ENCODE peak calls at places on chromosomes 5 and 9, in four cellular contexts. P, C, Y and F are unnamed samples.
A peak's percentile ranks its signal among the peaks of the same experiment; 100 is the strongest.

GRCh38 chr5:56802235-56802634 is 13.1 kb upstream of the MAP3K1 start:
- DNase-seq in Y (no peak), P (no peak), C (no peak), F (no peak)

GRCh38 chr9:6096821-6097220 is 81.4 kb upstream of the RANBP6 start:
- DNase-seq in P (no peak), C (peak; percentile 62), Y (no peak), F (no peak)

GRCh38 chr9:137745541-137745991 is 126.8 kb downstream of the EHMT1 start:
- DNase-seq in C (peak; percentile 43), Y (peak; percentile 93), P (peak; percentile 19), F (peak; percentile 82)

GRCh38 chr9:93132946-93133640 is 958 bp downstream of the NINJ1 start:
- DNase-seq in C (no peak), Y (peak; percentile 86), P (no peak), F (peak; percentile 78)

GRCh38 chr5:125225424-125225823 is 479.0 kb upstream of the ZNF608 start:
- DNase-seq in C (no peak), P (no peak), Y (no peak), F (no peak)

GRCh38 chr9:133733421-133734250 is 4.5 kb downstream of the SARDH start:
- DNase-seq in C (no peak), Y (peak; percentile 73), P (no peak), F (peak; percentile 71)

GRCh38 chr9:75109210-75109839 is 21.0 kb downstream of the OSTF1 start:
- DNase-seq in Y (no peak), C (no peak), P (no peak), F (no peak)

GRCh38 chr5:34731435-34732232 is 75.5 kb downstream of the RAI14 start:
- DNase-seq in P (no peak), Y (no peak), C (no peak), F (peak; percentile 28)

GRCh38 chr9:17004500-17004899 is 130.3 kb upstream of the CNTLN start:
- DNase-seq in Y (no peak), P (no peak), C (peak; percentile 49), F (no peak)

DNA sequence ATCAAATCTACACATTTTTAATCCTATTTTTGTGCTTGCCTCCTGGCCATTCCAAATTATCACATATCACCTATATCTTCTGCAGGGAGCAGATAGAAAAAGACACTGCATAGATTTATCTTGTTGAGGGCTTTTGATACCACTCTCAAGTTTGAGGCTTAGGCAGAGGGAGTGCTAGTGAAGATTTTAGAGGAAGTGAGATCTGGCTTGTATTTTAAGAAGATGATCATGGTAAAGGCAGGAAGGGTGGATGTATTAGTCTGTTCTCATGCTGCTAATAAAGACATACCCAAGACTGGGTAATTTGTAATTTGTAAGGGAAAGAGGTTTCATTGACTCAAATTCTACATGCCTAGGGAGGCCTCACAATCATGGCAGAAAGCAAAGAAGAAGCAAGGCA is 220.9 kb upstream of the TUT7 start:
- DNase-seq in P (no peak), C (no peak), Y (no peak), F (no peak)
- H3K4me3 ChIP-seq in P (no peak overlapping the region), C (no peak overlapping the region), Y (no peak overlapping the region), F (no peak overlapping the region)

GRCh38 chr9:124454296-124454695 is 4.0 kb downstream of the ADGRD2 start:
- DNase-seq in Y (peak; percentile 52), C (no peak), P (no peak), F (no peak)
- H3K27me3 ChIP-seq in Y (no peaks in the 10 kb centered on the region), C (peaks cover 70% of the 10 kb centered on the region), P (no peaks in the 10 kb centered on the region), F (peaks cover 34% of the 10 kb centered on the region)

GRCh38 chr5:59535561-59535960 is 358.0 kb downstream of the PDE4D start:
- DNase-seq in P (no peak), C (no peak), Y (no peak), F (no peak)

GRCh38 chr5:59533730-59534108 is 359.8 kb downstream of the PDE4D start:
- DNase-seq in Y (no peak), C (no peak), P (no peak), F (no peak)

GRCh38 chr5:59540366-59540765 is 353.2 kb downstream of the PDE4D start:
- DNase-seq in C (no peak), P (no peak), Y (no peak), F (no peak)

GRCh38 chr5:59536875-59537274 is 356.7 kb downstream of the PDE4D start:
- DNase-seq in C (no peak), Y (no peak), P (no peak), F (no peak)

GRCh38 chr5:59538080-59538479 is 355.4 kb downstream of the PDE4D start:
- DNase-seq in C (no peak), Y (no peak), P (no peak), F (no peak)
- H3K36me3 ChIP-seq in C (no peaks in the 10 kb centered on the region), Y (no peaks in the 10 kb centered on the region), P (no peaks in the 10 kb centered on the region), F (no peaks in the 10 kb centered on the region)

GRCh38 chr9:109109962-109110325 is 9.8 kb downstream of the TMEM245 start:
- DNase-seq in P (no peak), C (no peak), Y (no peak), F (no peak)
- H3K4me3 ChIP-seq in P (no peak overlapping the region), C (no peak overlapping the region), Y (no peak overlapping the region), F (no peak overlapping the region)

DNA sequence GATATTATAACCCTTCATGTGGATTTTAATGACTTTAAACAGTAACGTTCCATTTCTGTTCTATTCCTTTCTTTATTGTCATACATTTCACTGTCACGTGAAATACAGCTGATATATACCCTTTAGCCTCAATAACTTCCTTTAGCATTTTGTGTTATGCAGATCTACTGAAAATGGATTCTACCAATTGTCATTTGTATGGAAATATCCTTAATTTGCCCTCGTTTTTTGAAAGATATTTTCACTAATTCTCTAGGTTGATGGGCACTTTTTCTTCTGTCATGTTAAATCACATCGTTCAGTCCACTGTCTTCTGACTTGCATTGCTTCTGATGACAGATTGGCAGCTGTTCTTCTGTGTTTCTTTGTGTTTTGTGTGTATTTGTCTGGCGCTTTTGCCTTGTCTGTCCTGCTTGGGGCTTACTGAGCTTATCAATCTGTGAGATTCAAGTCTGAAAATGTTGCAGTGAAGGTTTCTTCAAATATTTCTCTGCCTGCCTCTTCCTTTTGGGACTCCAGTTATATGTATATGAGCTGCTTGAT is 9.7 kb upstream of the CLPTM1L start:
- DNase-seq in P (no peak), C (no peak), Y (no peak), F (no peak)
- H3K27me3 ChIP-seq in P (peaks cover 10% of the 10 kb centered on the region), C (peaks cover 34% of the 10 kb centered on the region), Y (no peaks in the 10 kb centered on the region), F (no peaks in the 10 kb centered on the region)

GRCh38 chr9:131478421-131478868 is 24.3 kb upstream of the POMT1 start:
- DNase-seq in C (no peak), P (peak; percentile 3), Y (no peak), F (peak; percentile 94)

GRCh38 chr9:131482343-131483006 is 20.2 kb upstream of the POMT1 start:
- DNase-seq in P (no peak), Y (no peak), C (no peak), F (no peak)

GRCh38 chr9:131481441-131482342 is 21.0 kb upstream of the POMT1 start:
- DNase-seq in C (no peak), P (no peak), Y (no peak), F (no peak)

GRCh38 chr9:131478911-131479310 is 23.8 kb upstream of the POMT1 start:
- DNase-seq in P (no peak), Y (peak; percentile 29), C (no peak), F (no peak)

DNA sequence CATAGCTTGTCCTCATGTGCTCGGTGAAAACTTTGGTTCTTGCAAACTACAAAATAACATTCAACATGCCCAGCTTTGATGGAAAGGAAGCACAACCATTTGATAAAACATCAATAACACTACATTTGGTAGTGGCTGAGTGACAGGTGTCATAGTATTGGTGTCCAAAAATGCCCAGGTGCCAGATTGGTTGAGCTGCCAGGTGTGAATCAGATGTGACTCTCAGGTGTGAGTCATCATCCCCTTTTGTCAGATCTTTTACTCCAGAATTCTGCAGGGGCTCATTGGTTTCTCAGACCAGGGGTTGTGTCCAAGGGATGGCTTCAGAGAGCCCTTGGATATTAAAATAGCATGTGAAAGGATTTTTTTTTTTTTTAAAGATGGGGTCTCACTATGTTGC is 22.5 kb upstream of the POMT1 start:
- DNase-seq in Y (no peak), C (no peak), P (no peak), F (no peak)
- H3K36me3 ChIP-seq in Y (peaks cover 100% of the 10 kb centered on the region), C (peaks cover 92% of the 10 kb centered on the region), P (peaks cover 71% of the 10 kb centered on the region), F (peaks cover 76% of the 10 kb centered on the region)

GRCh38 chr9:116574027-116574679 is 113.0 kb upstream of the TRIM32 start:
- DNase-seq in P (no peak), Y (no peak), C (peak; percentile 13), F (no peak)

GRCh38 chr9:116572095-116572748 is 114.9 kb upstream of the TRIM32 start:
- DNase-seq in P (peak; percentile 33), C (peak; percentile 84), Y (no peak), F (peak; percentile 88)

GRCh38 chr9:116580853-116581252 is 106.3 kb upstream of the TRIM32 start:
- DNase-seq in Y (no peak), C (no peak), P (no peak), F (no peak)

GRCh38 chr9:116576386-116576785 is 110.7 kb upstream of the TRIM32 start:
- DNase-seq in C (no peak), Y (no peak), P (no peak), F (no peak)
- H3K4me3 ChIP-seq in C (no peak overlapping the region), Y (no peak overlapping the region), P (no peak overlapping the region), F (no peak overlapping the region)

DNA sequence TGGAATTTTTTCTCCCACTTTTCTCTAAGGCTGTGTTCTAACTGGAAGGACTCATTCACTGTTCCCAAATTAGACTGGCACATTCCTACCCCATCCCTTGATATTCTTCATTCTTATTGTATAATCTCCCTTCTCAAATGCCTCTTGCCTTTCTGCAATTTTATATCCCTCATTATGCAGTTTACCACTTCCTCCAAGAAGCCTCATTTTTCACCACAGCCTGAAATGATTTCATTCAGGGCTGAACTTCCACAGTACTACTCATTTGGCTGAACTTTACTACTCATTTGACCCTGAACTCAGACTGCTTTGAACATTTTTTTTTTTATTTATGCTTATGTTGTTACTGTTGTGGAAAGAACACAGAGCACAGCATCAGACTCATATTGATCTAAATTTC is 32.7 kb downstream of the GRIA1 start:
- DNase-seq in P (no peak), C (peak; percentile 51), Y (no peak), F (no peak)
- H3K27me3 ChIP-seq in P (peaks cover 12% of the 10 kb centered on the region), C (no peaks in the 10 kb centered on the region), Y (no peaks in the 10 kb centered on the region), F (no peaks in the 10 kb centered on the region)

GRCh38 chr9:128568470-128569083 is 16.2 kb downstream of the SPTAN1 start:
- DNase-seq in P (no peak), C (peak; percentile 47), Y (no peak), F (no peak)
- H3K36me3 ChIP-seq in P (peaks cover 17% of the 10 kb centered on the region), C (peaks cover 41% of the 10 kb centered on the region), Y (peaks cover 80% of the 10 kb centered on the region), F (peaks cover 9% of the 10 kb centered on the region)

GRCh38 chr9:125782718-125783117 is 35.5 kb downstream of the PBX3 start:
- DNase-seq in Y (no peak), C (no peak), P (no peak), F (no peak)

GRCh38 chr9:125789196-125789595 is 42.0 kb downstream of the PBX3 start:
- DNase-seq in Y (no peak), P (no peak), C (no peak), F (no peak)

GRCh38 chr9:125784286-125785049 is 37.3 kb downstream of the PBX3 start:
- DNase-seq in Y (no peak), C (peak; percentile 13), P (no peak), F (no peak)

GRCh38 chr9:125785187-125785840 is 38.1 kb downstream of the PBX3 start:
- DNase-seq in P (no peak), C (no peak), Y (no peak), F (no peak)

GRCh38 chr9:125787715-125788114 is 40.5 kb downstream of the PBX3 start:
- DNase-seq in Y (no peak), C (no peak), P (no peak), F (no peak)
- H3K4me3 ChIP-seq in Y (no peak overlapping the region), C (no peak overlapping the region), P (no peak overlapping the region), F (no peak overlapping the region)